ENCODE peak calls at places on chromosome 5, in four cellular contexts. One of them, this sample, is unnamed.

GRCh38 chr5:171806976-171807823 is 21.6 kb downstream of the SMIM23 start:
- DNase-seq in GM12878: no peak
- DNase-seq in HepG2: no peak
- DNase-seq in H1: no peak
- DNase-seq in this sample: no peak

GRCh38 chr5:102975457-102976182 is 144.3 kb downstream of the GIN1 start:
- DNase-seq in H1: no peak
- DNase-seq in HepG2: no peak
- DNase-seq in GM12878: no peak
- DNase-seq in this sample: no peak

GRCh38 chr5:173807150-173807784 is 80.9 kb upstream of the CPEB4 start:
- DNase-seq in HepG2: no peak
- DNase-seq in GM12878: no peak
- DNase-seq in H1: no peak
- DNase-seq in this sample: no peak

GRCh38 chr5:133714161-133714915 is 102.0 kb upstream of the FSTL4 start:
- DNase-seq in H1: no peak
- DNase-seq in GM12878: no peak
- DNase-seq in HepG2: no peak
- DNase-seq in this sample: no peak

GRCh38 chr5:33306758-33307157 is 134.0 kb upstream of the TARS1 start:
- DNase-seq in HepG2: no peak
- DNase-seq in H1: no peak
- DNase-seq in GM12878: no peak
- DNase-seq in this sample: no peak

GRCh38 chr5:58182287-58182841 is 277.5 kb downstream of the PLK2 start:
- DNase-seq in GM12878: no peak
- DNase-seq in H1: no peak
- DNase-seq in HepG2: no peak
- DNase-seq in this sample: no peak

GRCh38 chr5:139844472-139845145 is 49.0 kb downstream of the PSD2 start:
- DNase-seq in GM12878: peak; percentile 23
- DNase-seq in HepG2: peak; percentile 66
- DNase-seq in H1: peak; percentile 92
- DNase-seq in this sample: peak; percentile 61

GRCh38 chr5:132446621-132447020 is 44.0 kb downstream of the IRF1 start:
- DNase-seq in GM12878: no peak
- DNase-seq in H1: no peak
- DNase-seq in HepG2: no peak
- DNase-seq in this sample: no peak

GRCh38 chr5:140694276-140694675 is 3.0 kb downstream of the HARS2 start:
- DNase-seq in GM12878: no peak
- DNase-seq in HepG2: no peak
- DNase-seq in H1: no peak
- DNase-seq in this sample: no peak

GRCh38 chr5:51960617-51961115 is 577.4 kb downstream of the ISL1 start:
- DNase-seq in GM12878: no peak
- DNase-seq in H1: no peak
- DNase-seq in HepG2: no peak
- DNase-seq in this sample: no peak

GRCh38 chr5:179297026-179297425 is 48.2 kb downstream of the ADAMTS2 start:
- DNase-seq in GM12878: no peak
- DNase-seq in H1: no peak
- DNase-seq in HepG2: no peak
- DNase-seq in this sample: no peak

GRCh38 chr5:55363861-55364260 is 56.1 kb downstream of the MTREX start:
- DNase-seq in H1: no peak
- DNase-seq in GM12878: no peak
- DNase-seq in HepG2: no peak
- DNase-seq in this sample: no peak

GRCh38 chr5:157998021-157998504 is 139.1 kb upstream of the CLINT1 start:
- DNase-seq in H1: no peak
- DNase-seq in GM12878: no peak
- DNase-seq in HepG2: no peak
- DNase-seq in this sample: no peak

GRCh38 chr5:59483971-59484472 is 409.5 kb downstream of the PDE4D start:
- DNase-seq in H1: no peak
- DNase-seq in HepG2: no peak
- DNase-seq in GM12878: no peak
- DNase-seq in this sample: no peak

GRCh38 chr5:170760126-170760525 is 23.4 kb upstream of the GABRP start:
- DNase-seq in H1: no peak
- DNase-seq in GM12878: no peak
- DNase-seq in HepG2: no peak
- DNase-seq in this sample: no peak

GRCh38 chr5:43571237-43571636 is 14.4 kb upstream of the PAIP1 start:
- DNase-seq in GM12878: no peak
- DNase-seq in HepG2: no peak
- DNase-seq in H1: no peak
- DNase-seq in this sample: no peak

GRCh38 chr5:57718155-57718554 is 235.5 kb upstream of the ACTBL2 start:
- DNase-seq in GM12878: no peak
- DNase-seq in H1: no peak
- DNase-seq in HepG2: peak; percentile 85
- DNase-seq in this sample: no peak

GRCh38 chr5:10695055-10695649 is 65.9 kb downstream of the DAP start:
- DNase-seq in GM12878: no peak
- DNase-seq in HepG2: peak; percentile 16
- DNase-seq in H1: peak; percentile 76
- DNase-seq in this sample: no peak

GRCh38 chr5:9496801-9497200 is 49.1 kb downstream of the SEMA5A start:
- DNase-seq in H1: no peak
- DNase-seq in GM12878: no peak
- DNase-seq in HepG2: no peak
- DNase-seq in this sample: no peak

GRCh38 chr5:68884144-68884754 is 209.6 kb upstream of the SLC30A5 start:
- DNase-seq in GM12878: no peak
- DNase-seq in H1: no peak
- DNase-seq in HepG2: no peak
- DNase-seq in this sample: no peak

GRCh38 chr5:32559411-32559810 is 25.9 kb upstream of the SUB1 start:
- DNase-seq in HepG2: no peak
- DNase-seq in H1: no peak
- DNase-seq in GM12878: no peak
- DNase-seq in this sample: no peak

GRCh38 chr5:139764250-139764791 is 31.3 kb upstream of the PSD2 start:
- DNase-seq in GM12878: no peak
- DNase-seq in H1: peak; percentile 83
- DNase-seq in HepG2: no peak
- DNase-seq in this sample: no peak

GRCh38 chr5:74517700-74518099 is 122.8 kb downstream of the ENC1 start:
- DNase-seq in GM12878: no peak
- DNase-seq in H1: no peak
- DNase-seq in HepG2: no peak
- DNase-seq in this sample: no peak

GRCh38 chr5:157900644-157901043 is 41.7 kb upstream of the CLINT1 start:
- DNase-seq in HepG2: no peak
- DNase-seq in H1: no peak
- DNase-seq in GM12878: no peak
- DNase-seq in this sample: no peak

GRCh38 chr5:321233-321725 is at the start of gene AHRR:
- DNase-seq in GM12878: no peak
- DNase-seq in HepG2: peak; percentile 12
- DNase-seq in H1: peak; percentile 91
- DNase-seq in this sample: peak; percentile 89

GRCh38 chr5:136424835-136425694 is 59.7 kb upstream of the TRPC7 start:
- DNase-seq in HepG2: peak; percentile 56
- DNase-seq in H1: peak; percentile 97
- DNase-seq in GM12878: no peak
- DNase-seq in this sample: peak; percentile 19

GRCh38 chr5:159737263-159737662 is 179.0 kb upstream of the ADRA1B start:
- DNase-seq in H1: no peak
- DNase-seq in GM12878: no peak
- DNase-seq in HepG2: no peak
- DNase-seq in this sample: no peak

GRCh38 chr5:171736976-171737848 is 48.4 kb upstream of the SMIM23 start:
- DNase-seq in HepG2: no peak
- DNase-seq in GM12878: no peak
- DNase-seq in H1: no peak
- DNase-seq in this sample: no peak

GRCh38 chr5:3612561-3613175 is 17.0 kb downstream of the IRX1 start:
- DNase-seq in H1: no peak
- DNase-seq in HepG2: no peak
- DNase-seq in GM12878: no peak
- DNase-seq in this sample: no peak

GRCh38 chr5:36441215-36441614 is 139.5 kb upstream of the RANBP3L start:
- DNase-seq in GM12878: no peak
- DNase-seq in H1: no peak
- DNase-seq in HepG2: no peak
- DNase-seq in this sample: no peak

GRCh38 chr5:68087866-68088265 is 127.7 kb upstream of the PIK3R1 start:
- DNase-seq in H1: no peak
- DNase-seq in HepG2: no peak
- DNase-seq in GM12878: no peak
- DNase-seq in this sample: no peak

GRCh38 chr5:141869514-141869913 is 8.7 kb downstream of the PCDH1 start:
- DNase-seq in GM12878: no peak
- DNase-seq in H1: no peak
- DNase-seq in HepG2: no peak
- DNase-seq in this sample: no peak
- TF ChIP-seq POLR2A in GM12878: no peak
- TF ChIP-seq POLR2A in H1: no peak
- TF ChIP-seq POLR2A in HepG2: no peak
- TF ChIP-seq POLR2A in this sample: no peak

GRCh38 chr5:39772307-39772706 is 347.5 kb upstream of the DAB2 start:
- DNase-seq in H1: no peak
- DNase-seq in HepG2: no peak
- DNase-seq in GM12878: no peak
- DNase-seq in this sample: no peak

GRCh38 chr5:39765381-39765780 is 340.6 kb upstream of the DAB2 start:
- DNase-seq in GM12878: no peak
- DNase-seq in HepG2: no peak
- DNase-seq in H1: no peak
- DNase-seq in this sample: no peak

GRCh38 chr5:39762761-39763160 is 338.0 kb upstream of the DAB2 start:
- DNase-seq in GM12878: no peak
- DNase-seq in H1: no peak
- DNase-seq in HepG2: no peak
- DNase-seq in this sample: no peak

GRCh38 chr5:39767906-39768305 is 343.1 kb upstream of the DAB2 start:
- DNase-seq in HepG2: no peak
- DNase-seq in H1: no peak
- DNase-seq in GM12878: no peak
- DNase-seq in this sample: no peak
- TF ChIP-seq TAF1 in HepG2: no peak
- TF ChIP-seq TAF1 in H1: no peak
- TF ChIP-seq TAF1 in GM12878: no peak
- TF ChIP-seq TAF1 in this sample: no peak

GRCh38 chr5:23257656-23258055 is 249.8 kb upstream of the PRDM9 start:
- DNase-seq in H1: no peak
- DNase-seq in HepG2: no peak
- DNase-seq in GM12878: no peak
- DNase-seq in this sample: no peak

GRCh38 chr5:23260621-23261020 is 246.8 kb upstream of the PRDM9 start:
- DNase-seq in HepG2: no peak
- DNase-seq in H1: no peak
- DNase-seq in GM12878: no peak
- DNase-seq in this sample: no peak
- TF ChIP-seq POLR2AphosphoS5 in HepG2: no peak
- TF ChIP-seq POLR2AphosphoS5 in H1: no peak
- TF ChIP-seq POLR2AphosphoS5 in GM12878: no peak
- TF ChIP-seq POLR2AphosphoS5 in this sample: no peak

DNA sequence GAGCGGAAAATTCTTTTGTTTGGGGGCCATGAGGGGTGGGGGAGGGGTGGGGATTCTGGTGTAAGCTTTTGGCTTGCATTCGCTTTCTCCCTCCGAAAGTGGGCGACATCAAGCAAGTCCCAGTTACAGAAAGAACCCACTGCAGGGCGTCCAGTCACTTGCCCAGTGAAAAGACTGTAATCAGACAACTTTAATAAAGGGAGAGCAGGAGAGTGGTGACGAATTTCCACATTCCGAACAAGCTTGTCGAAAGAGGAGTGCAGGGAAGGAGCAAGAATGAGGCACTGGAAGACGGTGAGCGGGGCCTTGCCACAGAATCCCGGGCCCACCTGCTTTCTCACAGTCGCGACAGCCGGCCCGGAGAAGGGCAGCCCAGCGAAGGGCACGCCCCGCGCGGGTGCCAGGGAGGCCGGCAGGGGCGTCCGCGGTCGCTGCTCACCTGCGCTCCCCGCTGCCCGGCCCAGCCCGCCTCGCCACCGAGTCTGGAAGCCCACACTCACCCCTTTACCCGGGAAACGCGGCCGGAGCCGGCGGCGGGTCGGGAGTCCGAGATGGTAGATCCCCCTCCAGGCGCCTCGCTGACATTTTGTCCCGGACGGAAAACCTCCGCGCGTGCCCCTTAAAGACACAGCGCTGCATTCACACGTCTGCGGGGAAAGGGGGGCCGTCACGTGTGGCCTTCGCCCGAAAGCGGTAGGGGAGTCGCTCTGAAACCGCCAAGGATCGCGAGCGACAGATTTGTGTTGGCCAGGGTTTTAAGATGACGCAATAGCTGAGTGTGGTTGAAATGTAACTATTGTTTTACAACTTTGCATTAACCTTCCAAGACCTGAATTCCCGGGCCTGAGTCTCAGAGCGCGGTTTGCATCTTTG is at the start of gene ZBED3:
- DNase-seq in HepG2: peak; percentile 87
- DNase-seq in H1: peak; percentile 77
- DNase-seq in GM12878: peak; percentile 30
- DNase-seq in this sample: peak; percentile 51
- TF ChIP-seq POLR2A in HepG2: peak; percentile 30
- TF ChIP-seq POLR2A in H1: peak; percentile 83
- TF ChIP-seq POLR2A in GM12878: peak; percentile 15
- TF ChIP-seq POLR2A in this sample: no peak

DNA sequence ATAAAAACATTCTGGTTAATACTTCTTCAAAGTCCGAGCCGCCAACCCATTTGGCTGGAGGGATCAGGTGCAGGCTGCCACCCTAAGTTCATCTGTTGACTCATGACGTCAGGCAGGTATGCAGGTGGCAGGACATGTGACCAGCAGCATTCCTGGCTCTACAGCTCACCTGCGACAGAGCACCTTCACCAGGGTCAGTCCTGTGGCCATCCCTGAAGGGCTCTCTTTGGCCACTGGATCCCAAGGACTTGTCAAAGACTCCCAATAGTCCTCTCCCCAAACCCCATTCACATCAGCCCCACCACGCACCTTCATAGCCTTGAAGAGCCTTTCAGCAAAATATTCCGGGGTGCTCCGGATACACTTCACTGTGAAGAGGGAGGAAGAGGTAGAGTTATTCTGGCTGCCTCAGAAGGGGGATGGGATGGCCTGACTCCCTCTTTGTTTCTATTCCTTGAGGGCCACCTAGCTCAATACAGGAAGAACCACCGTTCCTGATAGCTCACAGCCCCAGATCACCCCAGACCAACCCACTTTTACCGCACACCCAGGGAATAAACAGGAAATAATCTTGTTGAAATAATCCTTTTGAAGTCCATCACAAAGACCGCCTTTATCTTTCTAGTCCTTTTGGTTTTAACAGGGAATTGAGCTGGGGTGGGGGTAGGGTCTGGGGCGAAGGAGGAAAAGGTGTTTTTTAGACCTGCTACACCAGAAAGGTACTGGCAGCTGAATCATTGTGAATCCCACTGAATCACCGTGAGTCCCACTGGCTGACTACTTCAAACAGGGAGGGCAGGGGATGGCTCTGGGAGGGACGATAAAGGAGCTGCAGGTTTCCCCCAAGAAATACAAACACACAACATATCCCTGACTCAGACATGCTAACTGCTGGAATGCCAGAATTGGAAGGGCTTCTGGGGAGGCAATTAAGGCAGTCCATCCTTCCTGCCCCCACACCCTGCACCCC is 26.4 kb downstream of the ANXA6 start:
- DNase-seq in GM12878: no peak
- DNase-seq in H1: no peak
- DNase-seq in HepG2: no peak
- DNase-seq in this sample: no peak
- TF ChIP-seq TAF1 in GM12878: no peak
- TF ChIP-seq TAF1 in H1: no peak
- TF ChIP-seq TAF1 in HepG2: no peak
- TF ChIP-seq TAF1 in this sample: no peak

This sample was measured in GM12892.